ENCODE peak calls at places on chromosomes 13 and 19, in ten cellular contexts. D is thoracic aorta; J is Peyer's patch; L is H9; V is tibial nerve; W is cardiac muscle cell; T is CD4-positive, alpha-beta memory T cell; S is CD4-positive, alpha-beta T cell; Z is CD8-positive, alpha-beta T cell; Q is transverse colon. B is an unnamed sample.
A peak's percentile ranks its signal among the peaks of the same experiment; 100 is the strongest.

GRCh38 chr19:5113101-5113557 is 144.2 kb downstream of the KDM4B start:
- DNase-seq in Z (no peak), V (no peak), Q (no peak), L (no peak), D (no peak), S (no peak), T (no peak), W (no peak), J (no peak), B (no peak)

GRCh38 chr19:14383556-14383897 is 2.3 kb downstream of the ADGRE5 start:
- DNase-seq in D (no peak), V (no peak), J (no peak), Q (peak; percentile 43), W (peak; percentile 55), L (no peak), T (no peak), Z (no peak), S (no peak), B (no peak)

GRCh38 chr13:35675651-35676050 is 199.2 kb upstream of the MAB21L1 start:
- DNase-seq in Z (no peak), S (no peak), W (no peak), J (no peak), D (no peak), V (no peak), L (no peak), Q (no peak), T (no peak), B (no peak)

GRCh38 chr19:22030680-22031079 is 19.9 kb upstream of the ZNF208 start:
- DNase-seq in Z (no peak), L (no peak), T (no peak), D (no peak), V (no peak), S (no peak), J (no peak), Q (no peak), W (no peak), B (no peak)

GRCh38 chr19:49357186-49357585 is 5.0 kb downstream of the TEAD2 start:
- DNase-seq in L (no peak), D (no peak), W (no peak), J (peak; percentile 55), Q (no peak), S (no peak), V (no peak), Z (no peak), T (no peak), B (no peak)

GRCh38 chr19:49614096-49614857 is 23.3 kb downstream of the PRR12 start:
- DNase-seq in V (no peak), S (no peak), J (no peak), L (no peak), T (no peak), W (peak; percentile 68), Z (no peak), Q (no peak), D (no peak), B (no peak)

GRCh38 chr19:35058370-35058769 is 16.8 kb downstream of the HPN start:
- DNase-seq in W (no peak), Q (no peak), L (no peak), S (no peak), T (no peak), V (no peak), D (no peak), J (no peak), Z (no peak), B (no peak)

GRCh38 chr13:113421673-113422270 is 31.5 kb downstream of the ADPRHL1 start:
- DNase-seq in W (peak; percentile 65), J (no peak), Q (no peak), T (no peak), L (no peak), D (no peak), S (no peak), V (no peak), Z (no peak), B (peak; percentile 66)

GRCh38 chr19:17205237-17206140 is 9.7 kb upstream of the USE1 start:
- DNase-seq in Z (peak; percentile 59), J (peak; percentile 70), V (peak; percentile 38), T (peak; percentile 64), Q (peak; percentile 82), S (peak; percentile 68), L (peak; percentile 78), W (peak; percentile 72), D (no peak), B (peak; percentile 79)

DNA sequence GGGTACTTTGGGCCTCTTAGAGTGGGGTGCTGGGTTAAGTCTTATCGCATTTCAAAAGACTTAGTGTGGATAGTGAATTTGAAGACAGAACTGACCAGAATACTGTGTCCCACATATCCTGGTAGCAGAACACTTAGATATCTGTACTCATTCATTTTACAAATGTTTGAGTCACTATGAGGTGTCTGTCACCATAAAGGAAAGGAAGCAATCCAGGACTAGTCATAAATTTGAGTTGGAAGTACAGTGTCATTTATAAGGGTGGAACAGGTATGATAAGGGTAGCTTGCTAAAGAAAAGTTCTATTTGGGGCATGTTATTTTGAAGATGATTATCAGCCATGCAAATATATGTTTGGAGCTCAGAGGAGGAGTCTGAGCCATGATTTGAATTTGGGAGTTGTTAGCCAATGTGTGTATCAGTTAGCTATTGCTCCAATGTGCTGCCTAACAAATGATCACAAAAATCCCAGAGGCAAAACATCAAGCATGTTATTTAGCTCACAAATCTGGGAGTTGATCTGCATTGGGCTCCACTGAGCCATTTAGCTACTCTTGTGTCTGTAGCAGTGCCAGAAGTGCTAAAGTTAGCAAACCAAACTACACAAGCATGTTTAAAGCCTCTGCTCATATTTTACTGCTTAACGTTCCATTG is 20.3 kb downstream of the ZNF699 start:
- DNase-seq in Z (no peak), W (no peak), D (no peak), S (no peak), Q (no peak), J (no peak), L (no peak), T (no peak), V (no peak), B (no peak)
- H3K9me3 ChIP-seq in Z (peaks cover 26% of the 10 kb centered on the region), W (peaks cover 2% of the 10 kb centered on the region), D (peaks cover 95% of the 10 kb centered on the region), S (peaks cover 82% of the 10 kb centered on the region), Q (peaks cover 68% of the 10 kb centered on the region), J (no peaks in the 10 kb centered on the region), L (peaks cover 48% of the 10 kb centered on the region), T (peaks cover 35% of the 10 kb centered on the region), V (no peaks in the 10 kb centered on the region), B (no peaks in the 10 kb centered on the region)

DNA sequence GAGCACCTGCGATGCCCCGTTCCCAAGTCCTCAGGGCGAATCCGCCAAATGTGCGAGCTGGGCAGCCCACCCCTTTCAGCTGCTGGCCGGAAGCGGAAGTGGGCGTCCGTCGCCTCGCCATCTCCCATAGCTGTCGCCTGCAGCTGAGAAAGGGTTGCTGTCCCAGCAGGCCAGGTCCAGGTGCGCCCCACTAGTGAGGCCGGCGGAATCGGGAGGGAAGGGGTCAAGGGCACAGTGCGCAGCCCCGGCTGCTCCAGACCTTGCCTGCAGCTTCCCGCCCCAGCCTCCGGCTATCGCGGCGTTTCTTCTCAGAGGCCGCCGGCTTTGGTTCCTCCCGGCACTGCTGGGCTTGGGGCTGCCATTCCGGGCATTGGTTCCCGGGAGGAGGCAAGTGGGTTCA is at the start of gene ZNF177:
- DNase-seq in S (no peak), J (no peak), L (no peak), T (no peak), Z (no peak), D (no peak), V (no peak), W (peak; percentile 8), Q (no peak), B (no peak)
- H3K9me3 ChIP-seq in S (peaks cover 87% of the 10 kb centered on the region), J (no peaks in the 10 kb centered on the region), L (peaks cover 39% of the 10 kb centered on the region), T (peaks cover 18% of the 10 kb centered on the region), Z (peaks cover 30% of the 10 kb centered on the region), D (peaks cover 96% of the 10 kb centered on the region), V (peaks cover 10% of the 10 kb centered on the region), W (peaks cover 4% of the 10 kb centered on the region), Q (peaks cover 66% of the 10 kb centered on the region), B (peaks cover 5% of the 10 kb centered on the region)

GRCh38 chr19:57002765-57003164 is 117.0 kb upstream of the USP29 start:
- DNase-seq in Z (no peak), L (no peak), T (no peak), V (no peak), D (no peak), S (no peak), J (no peak), W (no peak), Q (no peak), B (peak; percentile 53)
- H3K9me3 ChIP-seq in Z (peaks cover 10% of the 10 kb centered on the region), L (peaks cover 53% of the 10 kb centered on the region), T (no peaks in the 10 kb centered on the region), V (no peaks in the 10 kb centered on the region), D (no peaks in the 10 kb centered on the region), S (peaks cover 14% of the 10 kb centered on the region), J (no peaks in the 10 kb centered on the region), W (no peaks in the 10 kb centered on the region), Q (no peaks in the 10 kb centered on the region), B (no peaks in the 10 kb centered on the region)

DNA sequence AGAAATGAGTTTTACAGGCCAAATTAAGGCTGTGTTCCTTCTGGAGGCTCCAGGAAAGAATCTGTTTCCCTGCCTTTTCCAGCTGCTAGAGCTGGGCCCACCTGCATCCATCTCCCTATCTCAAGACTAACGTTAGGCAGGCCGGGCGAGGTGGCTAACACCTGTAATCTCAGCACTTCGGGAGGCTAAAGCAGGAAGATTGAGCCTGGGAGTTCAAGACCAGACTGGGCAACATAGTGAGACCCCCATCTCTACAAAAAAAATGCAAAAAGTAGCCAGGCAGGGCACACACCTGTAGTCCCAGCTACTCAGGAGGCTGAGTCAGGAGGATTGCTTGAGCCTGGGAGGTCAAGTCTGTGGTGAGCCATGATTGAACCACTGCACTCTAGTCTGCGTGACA is 14.6 kb downstream of the HIF3A start:
- DNase-seq in D (no peak), Z (no peak), Q (no peak), W (no peak), T (no peak), S (no peak), V (no peak), J (no peak), L (no peak), B (no peak)
- H3K9me3 ChIP-seq in D (no peaks in the 10 kb centered on the region), Z (no peaks in the 10 kb centered on the region), Q (no peaks in the 10 kb centered on the region), W (no peaks in the 10 kb centered on the region), T (no peaks in the 10 kb centered on the region), S (no peaks in the 10 kb centered on the region), V (no peaks in the 10 kb centered on the region), J (no peaks in the 10 kb centered on the region), L (peaks cover 5% of the 10 kb centered on the region), B (no peaks in the 10 kb centered on the region)

DNA sequence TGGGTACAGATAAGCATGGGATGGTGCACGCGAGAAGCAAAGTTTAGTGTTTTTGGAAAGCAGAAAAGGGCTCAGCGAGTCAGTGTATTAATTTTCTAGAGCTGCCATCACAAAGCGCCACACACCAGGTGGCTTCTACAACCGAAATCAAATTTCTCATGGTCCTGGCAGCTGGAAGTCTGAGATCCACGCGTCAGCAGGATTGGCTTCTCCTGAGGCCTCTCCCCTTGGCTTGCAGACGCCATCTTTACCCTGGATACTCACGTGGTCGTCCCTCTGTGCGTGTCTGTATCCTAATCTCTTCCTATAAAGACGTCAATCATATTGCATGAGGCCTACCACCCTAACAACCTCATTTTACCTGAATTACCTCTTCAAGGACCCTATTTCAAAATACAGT is 51.5 kb upstream of the USP29 start:
- DNase-seq in L (no peak), J (no peak), Z (no peak), Q (no peak), S (no peak), T (no peak), V (no peak), D (no peak), W (no peak), B (no peak)
- H3K9me3 ChIP-seq in L (peaks cover 74% of the 10 kb centered on the region), J (no peaks in the 10 kb centered on the region), Z (no peaks in the 10 kb centered on the region), Q (no peaks in the 10 kb centered on the region), S (peaks cover 14% of the 10 kb centered on the region), T (peaks cover 3% of the 10 kb centered on the region), V (no peaks in the 10 kb centered on the region), D (peaks cover 3% of the 10 kb centered on the region), W (no peaks in the 10 kb centered on the region), B (no peaks in the 10 kb centered on the region)

GRCh38 chr13:25065974-25066770 is 29.8 kb upstream of the PABPC3 start:
- DNase-seq in J (no peak), L (no peak), S (no peak), W (no peak), V (no peak), D (no peak), Q (no peak), Z (no peak), T (no peak), B (no peak)
- H3K9me3 ChIP-seq in J (no peaks in the 10 kb centered on the region), L (peaks cover 7% of the 10 kb centered on the region), S (no peaks in the 10 kb centered on the region), W (no peaks in the 10 kb centered on the region), V (no peaks in the 10 kb centered on the region), D (no peaks in the 10 kb centered on the region), Q (no peaks in the 10 kb centered on the region), Z (no peaks in the 10 kb centered on the region), T (no peaks in the 10 kb centered on the region), B (no peaks in the 10 kb centered on the region)